ENCODE peak calls at places on chromosomes 4 and X, in five cellular contexts. P is neural progenitor cell, A is endothelial cell of umbilical vein, D is mesenchymal stem cell, J is body of pancreas. S is an unnamed sample.

GRCh38 chrX:39730671-39731389 is 366.9 kb downstream of the BCOR start:
- DNase-seq in D (peak; percentile 94), P (peak; percentile 68), J (peak; percentile 72), A (peak; percentile 71), S (peak; percentile 79)

GRCh38 chr4:99947608-99948007 is 1.2 kb upstream of the DNAJB14 start:
- DNase-seq in A (no peak), D (peak; percentile 20), J (no peak), P (no peak), S (no peak)

GRCh38 chr4:3756343-3757059 is 9.7 kb upstream of the ADRA2C start:
- DNase-seq in J (no peak), D (no peak), A (no peak), P (no peak), S (no peak)

GRCh38 chr4:37471971-37472370 is 214.2 kb downstream of the RELL1 start:
- DNase-seq in P (no peak), A (no peak), D (no peak), J (peak; percentile 45), S (no peak)

GRCh38 chr4:86592553-86593249 is 1.4 kb upstream of the PTPN13 start:
- DNase-seq in A (no peak), D (peak; percentile 33), P (peak; percentile 36), J (no peak), S (no peak)

GRCh38 chr4:76665139-76665538 is 230.1 kb downstream of the SHROOM3 start:
- DNase-seq in J (peak; percentile 70), A (no peak), D (no peak), P (no peak), S (no peak)

GRCh38 chr4:99664703-99665102 is 7.1 kb upstream of the C4orf54 start:
- DNase-seq in A (no peak), P (no peak), D (peak; percentile 6), J (no peak), S (no peak)

GRCh38 chrX:109294097-109294815 is 187.6 kb downstream of the GUCY2F start:
- DNase-seq in P (no peak), D (no peak), J (no peak), A (no peak), S (peak; percentile 42)

GRCh38 chr4:14110407-14110806 is 482.9 kb upstream of the BOD1L1 start:
- DNase-seq in J (no peak), P (no peak), A (no peak), D (peak; percentile 9), S (peak; percentile 58)

GRCh38 chr4:52709155-52709554 is 42.1 kb downstream of the ERVMER34-1 start:
- DNase-seq in P (no peak), D (no peak), J (no peak), A (no peak), S (no peak)

GRCh38 chr4:92232566-92232965 is 71.2 kb upstream of the GRID2 start:
- DNase-seq in P (no peak), J (no peak), D (no peak), A (no peak), S (no peak)

GRCh38 chr4:53494851-53495250 is 96.4 kb downstream of the LNX1 start:
- DNase-seq in J (no peak), D (no peak), A (no peak), P (no peak), S (no peak)

GRCh38 chrX:103656623-103657022 is 27.8 kb downstream of the TCEAL1 start:
- DNase-seq in D (peak; percentile 71), J (no peak), A (peak; percentile 59), P (no peak), S (no peak)

DNA sequence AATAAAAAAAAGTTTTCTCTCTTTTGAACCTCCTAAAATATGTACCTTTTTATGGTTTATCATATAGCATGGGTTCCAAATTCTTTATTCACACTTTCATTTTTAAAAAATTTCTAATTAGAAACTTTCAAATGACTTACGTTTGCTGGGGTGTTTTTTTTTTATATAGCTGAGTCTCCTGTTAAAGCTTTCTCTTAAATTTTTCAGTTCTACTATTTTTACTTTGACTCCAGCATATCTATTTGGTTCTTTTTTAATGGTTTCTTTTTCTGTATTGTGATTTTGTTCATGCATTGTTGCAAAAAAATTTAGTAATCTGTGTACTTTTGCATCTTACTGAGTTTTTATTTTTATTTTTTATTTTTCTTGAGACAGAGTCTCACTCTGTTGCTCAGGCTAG is 22.3 kb downstream of the ZNF718 start:
- DNase-seq in J (no peak), P (no peak), D (no peak), A (no peak), S (no peak)
- H3K9me3 ChIP-seq in J (no peaks in the 10 kb centered on the region), P (peaks cover 65% of the 10 kb centered on the region), D (peaks cover 98% of the 10 kb centered on the region), A (no peaks in the 10 kb centered on the region), S (peaks cover 4% of the 10 kb centered on the region)

GRCh38 chr4:103095080-103095479 is 4.6 kb downstream of the BDH2 start:
- DNase-seq in D (no peak), A (no peak), P (no peak), J (no peak), S (no peak)
- H3K27ac ChIP-seq in D (no peak overlapping the region), A (no peak overlapping the region), P (no peak overlapping the region), J (no peak overlapping the region), S (no peak overlapping the region)

DNA sequence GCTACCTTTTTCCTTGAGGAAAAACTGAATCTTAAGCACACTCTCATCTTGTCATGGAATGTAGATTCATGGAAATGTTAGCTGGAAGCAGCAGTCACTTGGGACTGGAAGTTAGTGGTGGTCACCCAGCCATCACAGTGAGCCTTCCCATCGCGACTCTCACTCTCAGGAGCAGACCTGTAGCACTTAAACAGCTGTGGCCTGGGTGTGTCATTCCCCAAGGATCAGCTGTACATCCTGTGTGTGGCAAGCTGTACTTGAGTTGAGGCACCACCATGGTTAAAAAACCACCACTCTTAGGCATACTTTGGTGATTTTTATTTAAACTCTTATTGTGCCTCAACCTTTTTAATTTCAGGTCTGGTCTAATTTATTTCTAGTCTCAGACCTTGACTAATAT is 46.7 kb downstream of the JADE1 start:
- DNase-seq in P (no peak), D (peak; percentile 18), A (no peak), J (no peak), S (no peak)
- H3K36me3 ChIP-seq in P (peaks cover 32% of the 10 kb centered on the region), D (peaks cover 79% of the 10 kb centered on the region), A (peaks cover 41% of the 10 kb centered on the region), J (peaks cover 38% of the 10 kb centered on the region), S (peaks cover 33% of the 10 kb centered on the region)

GRCh38 chrX:76555269-76555668 is 127.8 kb downstream of the MAGEE1 start:
- DNase-seq in A (no peak), J (no peak), D (no peak), P (no peak), S (no peak)

GRCh38 chrX:76550016-76550415 is 122.5 kb downstream of the MAGEE1 start:
- DNase-seq in D (no peak), A (no peak), P (no peak), J (no peak), S (no peak)

DNA sequence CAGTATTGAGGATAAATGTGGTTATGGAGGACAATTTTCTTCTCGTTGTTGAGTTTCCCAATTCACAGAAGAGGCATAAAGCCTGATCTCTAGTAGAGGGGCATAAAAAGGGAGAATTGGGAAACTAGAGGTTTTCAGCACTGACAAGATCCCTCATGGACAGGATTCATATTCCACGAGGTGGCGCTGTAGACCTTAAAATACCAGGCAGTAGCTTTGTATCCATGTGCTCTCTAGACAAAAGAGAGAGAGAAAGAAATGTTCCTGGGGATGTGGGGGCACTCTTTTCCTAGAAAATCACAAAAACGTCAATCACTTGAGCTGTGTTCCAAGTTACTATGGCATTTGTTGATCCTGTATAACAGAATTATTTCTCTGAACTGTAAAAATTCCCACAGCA is 128.3 kb downstream of the MAGEE1 start:
- DNase-seq in J (no peak), D (no peak), P (peak; percentile 78), A (peak; percentile 19), S (peak; percentile 20)
- H3K9me3 ChIP-seq in J (no peaks in the 10 kb centered on the region), D (peaks cover 44% of the 10 kb centered on the region), P (peaks cover 14% of the 10 kb centered on the region), A (no peaks in the 10 kb centered on the region), S (no peaks in the 10 kb centered on the region)

GRCh38 chrX:77441479-77441878 is 5.7 kb upstream of the FGF16 start:
- DNase-seq in A (no peak), D (no peak), J (no peak), P (no peak), S (no peak)

GRCh38 chrX:77446029-77446585 is 1.1 kb upstream of the FGF16 start:
- DNase-seq in D (no peak), P (peak; percentile 48), A (peak; percentile 86), J (peak; percentile 33), S (no peak)

GRCh38 chrX:77440310-77440709 is 6.9 kb upstream of the FGF16 start:
- DNase-seq in P (no peak), D (no peak), A (no peak), J (no peak), S (no peak)

GRCh38 chrX:77444075-77444474 is 3.1 kb upstream of the FGF16 start:
- DNase-seq in A (peak; percentile 65), P (no peak), D (no peak), J (no peak), S (no peak)

GRCh38 chrX:77442728-77443127 is 4.5 kb upstream of the FGF16 start:
- DNase-seq in J (no peak), A (peak; percentile 96), D (peak; percentile 63), P (no peak), S (no peak)
- H3K27ac ChIP-seq in J (no peak overlapping the region), A (peak overlapping the region; percentile 96), D (no peak overlapping the region), P (no peak overlapping the region), S (no peak overlapping the region)

GRCh38 chrX:1390621-1391369 is 1.1 kb downstream of the SLC25A6 start:
- DNase-seq in D (no peak), A (no peak), J (peak; percentile 17), P (peak; percentile 36), S (no peak)

GRCh38 chrX:1392376-1393130 is 640 bp upstream of the SLC25A6 start:
- DNase-seq in D (peak; percentile 78), P (peak; percentile 84), J (peak; percentile 76), A (no peak), S (peak; percentile 78)

GRCh38 chrX:1389993-1390285 is 2.0 kb downstream of the SLC25A6 start:
- DNase-seq in J (peak; percentile 9), D (no peak), P (no peak), A (no peak), S (no peak)

GRCh38 chrX:1391370-1391706 is 575 bp downstream of the SLC25A6 start:
- DNase-seq in P (peak; percentile 91), J (peak; percentile 92), A (peak; percentile 89), D (no peak), S (peak; percentile 94)

DNA sequence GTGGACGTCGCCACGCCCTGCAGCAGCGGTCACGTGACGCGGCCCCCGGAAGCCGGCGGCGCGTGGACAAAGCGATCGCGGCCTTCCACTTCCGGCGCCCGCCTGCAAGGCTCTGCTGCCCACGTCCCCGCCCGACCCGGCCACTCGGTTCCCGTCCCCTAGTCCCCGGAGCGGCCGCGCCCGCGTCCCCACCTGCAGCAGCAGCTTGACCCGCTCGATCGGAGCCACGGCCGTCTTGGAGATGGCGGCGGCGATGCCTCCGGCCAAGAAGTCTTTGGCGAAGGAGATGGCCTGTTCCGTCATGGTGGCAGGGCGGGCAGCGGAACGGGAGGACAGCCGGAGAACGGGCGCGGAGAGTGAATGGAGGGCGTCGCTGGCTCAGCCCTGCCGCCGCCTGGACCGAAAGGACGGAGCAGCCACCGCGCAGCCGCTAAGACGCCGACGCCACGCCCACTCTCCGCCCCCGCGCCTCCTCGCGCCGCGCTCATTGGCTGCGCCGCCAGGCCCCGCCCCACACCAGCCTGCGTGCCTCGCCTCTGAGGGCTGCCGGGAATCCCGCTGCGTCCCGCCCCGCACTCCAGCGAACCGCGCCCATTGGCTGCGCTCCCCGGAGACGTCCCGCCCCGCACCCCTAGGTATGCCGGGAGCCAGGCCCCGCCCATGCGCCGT is at the start of gene SLC25A6:
- DNase-seq in A (peak; percentile 99), D (peak; percentile 96), P (peak; percentile 99), J (peak; percentile 99), S (peak; percentile 99)
- H3K36me3 ChIP-seq in A (peaks cover 34% of the 10 kb centered on the region), D (peaks cover 45% of the 10 kb centered on the region), P (peaks cover 6% of the 10 kb centered on the region), J (peaks cover 22% of the 10 kb centered on the region), S (peaks cover 33% of the 10 kb centered on the region)